ENCODE peak calls at places on chromosomes 11 and 22, in five cellular contexts. One of them, this sample, is unnamed.

GRCh38 chr22:36397081-36397766 is 9.5 kb upstream of the MYH9 start:
- DNase-seq in activated CD8-positive, alpha-beta memory T cell treated with anti-CD3 and anti-CD28 coated beads, Interleukin-2, amount 50 U/mL, for 48 hours: no peak
- DNase-seq in heart right ventricle: no peak
- DNase-seq in DMS53: no peak
- DNase-seq in Right ventricle myocardium superior: no peak
- DNase-seq in this sample: no peak

GRCh38 chr11:2027710-2028109 is 30.1 kb upstream of the H19 start:
- DNase-seq in activated CD8-positive, alpha-beta memory T cell treated with anti-CD3 and anti-CD28 coated beads, Interleukin-2, amount 50 U/mL, for 48 hours: no peak
- DNase-seq in heart right ventricle: no peak
- DNase-seq in DMS53: no peak
- DNase-seq in Right ventricle myocardium superior: no peak
- DNase-seq in this sample: no peak

GRCh38 chr22:25942989-25943411 is 201.0 kb downstream of the MYO18B start:
- DNase-seq in activated CD8-positive, alpha-beta memory T cell treated with anti-CD3 and anti-CD28 coated beads, Interleukin-2, amount 50 U/mL, for 48 hours: no peak
- DNase-seq in heart right ventricle: peak
- DNase-seq in DMS53: peak
- DNase-seq in Right ventricle myocardium superior: peak
- DNase-seq in this sample: peak

GRCh38 chr11:107587306-107587979 is 3.5 kb upstream of the ELMOD1 start:
- DNase-seq in activated CD8-positive, alpha-beta memory T cell treated with anti-CD3 and anti-CD28 coated beads, Interleukin-2, amount 50 U/mL, for 48 hours: no peak
- DNase-seq in heart right ventricle: no peak
- DNase-seq in DMS53: no peak
- DNase-seq in Right ventricle myocardium superior: no peak
- DNase-seq in this sample: no peak

GRCh38 chr22:30572840-30573593 is 1.4 kb downstream of the GAL3ST1 start:
- DNase-seq in activated CD8-positive, alpha-beta memory T cell treated with anti-CD3 and anti-CD28 coated beads, Interleukin-2, amount 50 U/mL, for 48 hours: no peak
- DNase-seq in heart right ventricle: no peak
- DNase-seq in DMS53: peak
- DNase-seq in Right ventricle myocardium superior: no peak
- DNase-seq in this sample: peak

GRCh38 chr11:116895053-116895757 is 57.8 kb upstream of the APOA1 start:
- DNase-seq in activated CD8-positive, alpha-beta memory T cell treated with anti-CD3 and anti-CD28 coated beads, Interleukin-2, amount 50 U/mL, for 48 hours: no peak
- DNase-seq in heart right ventricle: no peak
- DNase-seq in DMS53: peak
- DNase-seq in Right ventricle myocardium superior: peak
- DNase-seq in this sample: no peak

GRCh38 chr11:11973866-11974265 is 34.6 kb downstream of the DKK3 start:
- DNase-seq in activated CD8-positive, alpha-beta memory T cell treated with anti-CD3 and anti-CD28 coated beads, Interleukin-2, amount 50 U/mL, for 48 hours: peak
- DNase-seq in heart right ventricle: no peak
- DNase-seq in DMS53: no peak
- DNase-seq in Right ventricle myocardium superior: no peak
- DNase-seq in this sample: no peak

GRCh38 chr11:67572305-67572704 is 11.3 kb upstream of the GSTP1 start:
- DNase-seq in activated CD8-positive, alpha-beta memory T cell treated with anti-CD3 and anti-CD28 coated beads, Interleukin-2, amount 50 U/mL, for 48 hours: no peak
- DNase-seq in heart right ventricle: no peak
- DNase-seq in DMS53: no peak
- DNase-seq in Right ventricle myocardium superior: no peak
- DNase-seq in this sample: no peak

GRCh38 chr11:70371241-70371640 is 27.1 kb upstream of the CTTN start:
- DNase-seq in activated CD8-positive, alpha-beta memory T cell treated with anti-CD3 and anti-CD28 coated beads, Interleukin-2, amount 50 U/mL, for 48 hours: no peak
- DNase-seq in heart right ventricle: no peak
- DNase-seq in DMS53: no peak
- DNase-seq in Right ventricle myocardium superior: no peak
- DNase-seq in this sample: no peak

GRCh38 chr22:27597703-27598444 is 203.7 kb downstream of the MN1 start:
- DNase-seq in activated CD8-positive, alpha-beta memory T cell treated with anti-CD3 and anti-CD28 coated beads, Interleukin-2, amount 50 U/mL, for 48 hours: no peak
- DNase-seq in heart right ventricle: no peak
- DNase-seq in DMS53: no peak
- DNase-seq in Right ventricle myocardium superior: no peak
- DNase-seq in this sample: no peak

GRCh38 chr11:75371930-75372876 is 20.7 kb upstream of the ARRB1 start:
- DNase-seq in activated CD8-positive, alpha-beta memory T cell treated with anti-CD3 and anti-CD28 coated beads, Interleukin-2, amount 50 U/mL, for 48 hours: no peak
- DNase-seq in heart right ventricle: no peak
- DNase-seq in DMS53: peak
- DNase-seq in Right ventricle myocardium superior: no peak
- DNase-seq in this sample: no peak

GRCh38 chr22:30078320-30079311 is 1.6 kb upstream of the HORMAD2 start:
- DNase-seq in activated CD8-positive, alpha-beta memory T cell treated with anti-CD3 and anti-CD28 coated beads, Interleukin-2, amount 50 U/mL, for 48 hours: no peak
- DNase-seq in heart right ventricle: no peak
- DNase-seq in DMS53: peak
- DNase-seq in Right ventricle myocardium superior: no peak
- DNase-seq in this sample: no peak

GRCh38 chr22:41249442-41249841 is 8.7 kb upstream of the CHADL start:
- DNase-seq in activated CD8-positive, alpha-beta memory T cell treated with anti-CD3 and anti-CD28 coated beads, Interleukin-2, amount 50 U/mL, for 48 hours: no peak
- DNase-seq in heart right ventricle: no peak
- DNase-seq in DMS53: no peak
- DNase-seq in Right ventricle myocardium superior: no peak
- DNase-seq in this sample: no peak

GRCh38 chr22:41589260-41589600 is 410 bp downstream of the PMM1 start:
- DNase-seq in activated CD8-positive, alpha-beta memory T cell treated with anti-CD3 and anti-CD28 coated beads, Interleukin-2, amount 50 U/mL, for 48 hours: no peak
- DNase-seq in heart right ventricle: no peak
- DNase-seq in DMS53: peak
- DNase-seq in Right ventricle myocardium superior: no peak
- DNase-seq in this sample: no peak

GRCh38 chr11:45250035-45250693 is 36.0 kb downstream of the SYT13 start:
- DNase-seq in activated CD8-positive, alpha-beta memory T cell treated with anti-CD3 and anti-CD28 coated beads, Interleukin-2, amount 50 U/mL, for 48 hours: no peak
- DNase-seq in heart right ventricle: no peak
- DNase-seq in DMS53: no peak
- DNase-seq in Right ventricle myocardium superior: no peak
- DNase-seq in this sample: no peak

GRCh38 chr11:99418927-99419707 is 398.4 kb downstream of the CNTN5 start:
- DNase-seq in activated CD8-positive, alpha-beta memory T cell treated with anti-CD3 and anti-CD28 coated beads, Interleukin-2, amount 50 U/mL, for 48 hours: no peak
- DNase-seq in heart right ventricle: no peak
- DNase-seq in DMS53: peak
- DNase-seq in Right ventricle myocardium superior: no peak
- DNase-seq in this sample: no peak

GRCh38 chr22:38081941-38082828 is 1.8 kb downstream of the SLC16A8 start:
- DNase-seq in activated CD8-positive, alpha-beta memory T cell treated with anti-CD3 and anti-CD28 coated beads, Interleukin-2, amount 50 U/mL, for 48 hours: no peak
- DNase-seq in heart right ventricle: no peak
- DNase-seq in DMS53: peak
- DNase-seq in Right ventricle myocardium superior: peak
- DNase-seq in this sample: no peak

GRCh38 chr11:123624974-123625373 is 29.4 kb downstream of the SCN3B start:
- DNase-seq in activated CD8-positive, alpha-beta memory T cell treated with anti-CD3 and anti-CD28 coated beads, Interleukin-2, amount 50 U/mL, for 48 hours: no peak
- DNase-seq in heart right ventricle: no peak
- DNase-seq in DMS53: no peak
- DNase-seq in Right ventricle myocardium superior: no peak
- DNase-seq in this sample: no peak

GRCh38 chr11:62439785-62440602 is 21.2 kb downstream of the SCGB1A1 start:
- DNase-seq in activated CD8-positive, alpha-beta memory T cell treated with anti-CD3 and anti-CD28 coated beads, Interleukin-2, amount 50 U/mL, for 48 hours: no peak
- DNase-seq in heart right ventricle: peak
- DNase-seq in DMS53: no peak
- DNase-seq in Right ventricle myocardium superior: no peak
- DNase-seq in this sample: no peak

GRCh38 chr11:129943036-129943435 is 47.7 kb upstream of the NFRKB start:
- DNase-seq in activated CD8-positive, alpha-beta memory T cell treated with anti-CD3 and anti-CD28 coated beads, Interleukin-2, amount 50 U/mL, for 48 hours: no peak
- DNase-seq in heart right ventricle: no peak
- DNase-seq in DMS53: peak
- DNase-seq in Right ventricle myocardium superior: no peak
- DNase-seq in this sample: no peak

GRCh38 chr22:47411006-47411405 is 648.6 kb downstream of the TBC1D22A start:
- DNase-seq in activated CD8-positive, alpha-beta memory T cell treated with anti-CD3 and anti-CD28 coated beads, Interleukin-2, amount 50 U/mL, for 48 hours: peak
- DNase-seq in heart right ventricle: no peak
- DNase-seq in DMS53: peak
- DNase-seq in Right ventricle myocardium superior: no peak
- DNase-seq in this sample: no peak

GRCh38 chr11:102118937-102119336 is 8.7 kb downstream of the YAP1 start:
- DNase-seq in activated CD8-positive, alpha-beta memory T cell treated with anti-CD3 and anti-CD28 coated beads, Interleukin-2, amount 50 U/mL, for 48 hours: no peak
- DNase-seq in heart right ventricle: no peak
- DNase-seq in DMS53: peak
- DNase-seq in Right ventricle myocardium superior: no peak
- DNase-seq in this sample: no peak

GRCh38 chr11:7088921-7089320 is at the start of gene RBMXL2:
- DNase-seq in activated CD8-positive, alpha-beta memory T cell treated with anti-CD3 and anti-CD28 coated beads, Interleukin-2, amount 50 U/mL, for 48 hours: no peak
- DNase-seq in heart right ventricle: no peak
- DNase-seq in DMS53: no peak
- DNase-seq in Right ventricle myocardium superior: no peak
- DNase-seq in this sample: no peak

GRCh38 chr11:102806296-102806695 is 8.3 kb upstream of the MMP1 start:
- DNase-seq in activated CD8-positive, alpha-beta memory T cell treated with anti-CD3 and anti-CD28 coated beads, Interleukin-2, amount 50 U/mL, for 48 hours: no peak
- DNase-seq in heart right ventricle: no peak
- DNase-seq in DMS53: no peak
- DNase-seq in Right ventricle myocardium superior: no peak
- DNase-seq in this sample: no peak

GRCh38 chr22:26852176-26852575 is 194.8 kb downstream of the MIAT start:
- DNase-seq in activated CD8-positive, alpha-beta memory T cell treated with anti-CD3 and anti-CD28 coated beads, Interleukin-2, amount 50 U/mL, for 48 hours: no peak
- DNase-seq in heart right ventricle: no peak
- DNase-seq in DMS53: no peak
- DNase-seq in Right ventricle myocardium superior: no peak
- DNase-seq in this sample: no peak

GRCh38 chr22:44057411-44057987 is 33.4 kb downstream of the PARVB start:
- DNase-seq in activated CD8-positive, alpha-beta memory T cell treated with anti-CD3 and anti-CD28 coated beads, Interleukin-2, amount 50 U/mL, for 48 hours: no peak
- DNase-seq in heart right ventricle: peak
- DNase-seq in DMS53: no peak
- DNase-seq in Right ventricle myocardium superior: peak
- DNase-seq in this sample: peak

GRCh38 chr22:24521791-24522245 is 26.7 kb downstream of the UPB1 start:
- DNase-seq in activated CD8-positive, alpha-beta memory T cell treated with anti-CD3 and anti-CD28 coated beads, Interleukin-2, amount 50 U/mL, for 48 hours: peak
- DNase-seq in heart right ventricle: no peak
- DNase-seq in DMS53: peak
- DNase-seq in Right ventricle myocardium superior: no peak
- DNase-seq in this sample: no peak

GRCh38 chr11:27718346-27718852 is 18.1 kb upstream of the BDNF start:
- DNase-seq in activated CD8-positive, alpha-beta memory T cell treated with anti-CD3 and anti-CD28 coated beads, Interleukin-2, amount 50 U/mL, for 48 hours: no peak
- DNase-seq in heart right ventricle: no peak
- DNase-seq in DMS53: peak
- DNase-seq in Right ventricle myocardium superior: no peak
- DNase-seq in this sample: no peak

GRCh38 chr11:123407124-123407995 is 22.7 kb upstream of the GRAMD1B start:
- DNase-seq in activated CD8-positive, alpha-beta memory T cell treated with anti-CD3 and anti-CD28 coated beads, Interleukin-2, amount 50 U/mL, for 48 hours: peak
- DNase-seq in heart right ventricle: peak
- DNase-seq in DMS53: peak
- DNase-seq in Right ventricle myocardium superior: peak
- DNase-seq in this sample: no peak

GRCh38 chr11:75841739-75842138 is 26.7 kb downstream of the UVRAG start:
- DNase-seq in activated CD8-positive, alpha-beta memory T cell treated with anti-CD3 and anti-CD28 coated beads, Interleukin-2, amount 50 U/mL, for 48 hours: no peak
- DNase-seq in heart right ventricle: no peak
- DNase-seq in DMS53: no peak
- DNase-seq in Right ventricle myocardium superior: no peak
- DNase-seq in this sample: no peak

GRCh38 chr11:12232819-12233601 is 122.6 kb downstream of the MICAL2 start:
- DNase-seq in activated CD8-positive, alpha-beta memory T cell treated with anti-CD3 and anti-CD28 coated beads, Interleukin-2, amount 50 U/mL, for 48 hours: no peak
- DNase-seq in heart right ventricle: no peak
- DNase-seq in DMS53: no peak
- DNase-seq in Right ventricle myocardium superior: no peak
- DNase-seq in this sample: no peak

GRCh38 chr22:35465109-35465701 is 65.3 kb downstream of the MCM5 start:
- DNase-seq in activated CD8-positive, alpha-beta memory T cell treated with anti-CD3 and anti-CD28 coated beads, Interleukin-2, amount 50 U/mL, for 48 hours: no peak
- DNase-seq in heart right ventricle: no peak
- DNase-seq in DMS53: no peak
- DNase-seq in Right ventricle myocardium superior: peak
- DNase-seq in this sample: peak

GRCh38 chr11:75279273-75279672 is 38.7 kb downstream of the TPBGL start:
- DNase-seq in activated CD8-positive, alpha-beta memory T cell treated with anti-CD3 and anti-CD28 coated beads, Interleukin-2, amount 50 U/mL, for 48 hours: no peak
- DNase-seq in heart right ventricle: no peak
- DNase-seq in DMS53: no peak
- DNase-seq in Right ventricle myocardium superior: peak
- DNase-seq in this sample: no peak

GRCh38 chr11:115083129-115083823 is 404.9 kb downstream of the NXPE2 start:
- DNase-seq in activated CD8-positive, alpha-beta memory T cell treated with anti-CD3 and anti-CD28 coated beads, Interleukin-2, amount 50 U/mL, for 48 hours: no peak
- DNase-seq in heart right ventricle: no peak
- DNase-seq in DMS53: peak
- DNase-seq in Right ventricle myocardium superior: no peak
- DNase-seq in this sample: no peak

GRCh38 chr22:50208430-50208938 is 7.7 kb downstream of the SELENOO start:
- DNase-seq in activated CD8-positive, alpha-beta memory T cell treated with anti-CD3 and anti-CD28 coated beads, Interleukin-2, amount 50 U/mL, for 48 hours: no peak
- DNase-seq in heart right ventricle: no peak
- DNase-seq in DMS53: no peak
- DNase-seq in Right ventricle myocardium superior: no peak
- DNase-seq in this sample: no peak

GRCh38 chr11:64593156-64594105 is 2.4 kb downstream of the SLC22A12 start:
- DNase-seq in activated CD8-positive, alpha-beta memory T cell treated with anti-CD3 and anti-CD28 coated beads, Interleukin-2, amount 50 U/mL, for 48 hours: no peak
- DNase-seq in heart right ventricle: no peak
- DNase-seq in DMS53: no peak
- DNase-seq in Right ventricle myocardium superior: peak
- DNase-seq in this sample: no peak

GRCh38 chr11:108897071-108897481 is 232.2 kb downstream of the DDX10 start:
- DNase-seq in activated CD8-positive, alpha-beta memory T cell treated with anti-CD3 and anti-CD28 coated beads, Interleukin-2, amount 50 U/mL, for 48 hours: no peak
- DNase-seq in heart right ventricle: no peak
- DNase-seq in DMS53: no peak
- DNase-seq in Right ventricle myocardium superior: no peak
- DNase-seq in this sample: no peak

GRCh38 chr11:111329306-111330204 is 31.2 kb downstream of the POU2AF3 start:
- DNase-seq in activated CD8-positive, alpha-beta memory T cell treated with anti-CD3 and anti-CD28 coated beads, Interleukin-2, amount 50 U/mL, for 48 hours: no peak
- DNase-seq in heart right ventricle: no peak
- DNase-seq in DMS53: no peak
- DNase-seq in Right ventricle myocardium superior: peak
- DNase-seq in this sample: peak